ENCODE peak calls at places on chromosomes 1 and 21, in ten cellular contexts. W, D, V, N, L, G, M, B, F and Q are unnamed samples.

GRCh38 chr1:80365634-80366033 is 1359.1 kb upstream of the ADGRL4 start:
- DNase-seq in N (no peak), L (no peak), M (no peak), D (no peak), V (no peak), W (no peak), F (no peak), B (no peak), G (no peak), Q (no peak)

GRCh38 chr1:227944066-227944930 is 3.4 kb downstream of the WNT9A start:
- DNase-seq in M (no peak), L (no peak), G (no peak), D (no peak), W (no peak), B (peak; percentile 59), F (peak; percentile 35), N (peak; percentile 12), V (no peak), Q (no peak)

GRCh38 chr1:162670928-162671663 is 38.8 kb downstream of the DDR2 start:
- DNase-seq in L (peak; percentile 77), N (no peak), D (no peak), W (no peak), F (no peak), M (no peak), B (no peak), G (no peak), V (peak; percentile 92), Q (no peak)

GRCh38 chr1:51321924-51322280 is 8.5 kb downstream of the TTC39A start:
- DNase-seq in G (no peak), M (no peak), B (no peak), D (no peak), W (no peak), F (peak; percentile 49), N (no peak), V (no peak), L (no peak), Q (no peak)

GRCh38 chr1:109901508-109902145 is 9.0 kb upstream of the CSF1 start:
- DNase-seq in V (no peak), F (no peak), M (no peak), B (no peak), N (no peak), D (no peak), G (no peak), W (no peak), L (no peak), Q (no peak)

GRCh38 chr1:203075249-203076030 is 10.4 kb downstream of the MYOG start:
- DNase-seq in V (no peak), G (no peak), M (no peak), F (peak; percentile 64), N (no peak), W (no peak), B (peak; percentile 82), L (no peak), D (no peak), Q (no peak)

GRCh38 chr1:7284839-7285435 is 486.2 kb upstream of the VAMP3 start:
- DNase-seq in B (no peak), F (peak; percentile 57), N (no peak), L (peak; percentile 33), W (no peak), V (no peak), D (no peak), G (peak; percentile 36), M (no peak), Q (no peak)

GRCh38 chr1:19021845-19022244 is 65.4 kb upstream of the IFFO2 start:
- DNase-seq in F (no peak), M (no peak), G (peak; percentile 13), W (no peak), L (no peak), B (no peak), V (no peak), N (no peak), D (no peak), Q (no peak)

GRCh38 chr1:234214129-234214910 is 158.9 kb upstream of the COA6 start:
- DNase-seq in G (peak; percentile 81), L (peak; percentile 60), M (no peak), F (peak; percentile 87), N (no peak), W (peak; percentile 66), B (peak; percentile 85), V (no peak), D (no peak), Q (peak; percentile 41)

GRCh38 chr1:238658766-238659165 is 727.6 kb upstream of the CHRM3 start:
- DNase-seq in G (no peak), V (no peak), F (no peak), M (no peak), D (no peak), W (no peak), B (no peak), N (no peak), L (peak; percentile 90), Q (no peak)

GRCh38 chr1:5909576-5910275 is 82.5 kb downstream of the NPHP4 start:
- DNase-seq in L (no peak), G (peak; percentile 45), V (no peak), W (no peak), D (no peak), B (peak; percentile 58), N (no peak), F (peak; percentile 49), M (no peak), Q (no peak)

GRCh38 chr21:26795866-26796329 is 49.3 kb downstream of the ADAMTS1 start:
- DNase-seq in D (peak; percentile 4), M (peak; percentile 79), B (no peak), L (peak; percentile 89), F (no peak), G (no peak), W (no peak), V (peak; percentile 86), N (no peak), Q (no peak)

GRCh38 chr1:111511362-111511761 is 7.9 kb upstream of the ADORA3 start:
- DNase-seq in F (no peak), W (no peak), L (no peak), G (no peak), N (no peak), M (no peak), V (no peak), D (no peak), B (no peak), Q (no peak)

GRCh38 chr1:205444931-205445652 is 10.8 kb downstream of the BLACAT1 start:
- DNase-seq in D (no peak), W (no peak), L (peak; percentile 25), B (no peak), M (no peak), G (peak; percentile 77), N (no peak), V (no peak), F (peak; percentile 95), Q (no peak)

GRCh38 chr1:207649204-207649753 is 4.3 kb downstream of the CR1L start:
- DNase-seq in M (no peak), D (no peak), L (no peak), F (peak; percentile 63), B (no peak), G (no peak), N (no peak), V (no peak), W (no peak), Q (no peak)

GRCh38 chr1:36099681-36100341 is 11.1 kb downstream of the ADPRS start:
- DNase-seq in G (peak; percentile 96), L (peak; percentile 46), F (peak; percentile 97), D (peak; percentile 69), W (peak; percentile 91), V (peak; percentile 54), M (peak; percentile 84), B (peak; percentile 91), N (peak; percentile 68), Q (peak; percentile 89)

GRCh38 chr1:154186177-154186576 is 5.7 kb downstream of the TPM3 start:
- DNase-seq in W (peak; percentile 65), D (peak; percentile 36), M (no peak), B (no peak), N (peak; percentile 24), F (peak; percentile 87), L (no peak), V (peak; percentile 46), G (peak; percentile 73), Q (peak; percentile 62)

GRCh38 chr1:73623946-73624345 is 574.0 kb downstream of the LRRIQ3 start:
- DNase-seq in F (no peak), B (no peak), G (no peak), N (no peak), L (no peak), W (no peak), V (no peak), D (no peak), M (no peak), Q (no peak)

GRCh38 chr1:170661646-170662411 is 2.1 kb upstream of the PRRX1 start:
- DNase-seq in F (peak; percentile 80), V (peak; percentile 61), G (peak; percentile 63), M (peak; percentile 41), W (no peak), L (peak; percentile 43), N (no peak), B (no peak), D (no peak), Q (no peak)
- TF ChIP-seq CTCF in F (no peak), V (no peak), G (no peak), M (peak; percentile 14), W (no peak), L (peak; percentile 4), N (no peak), B (no peak), D (no peak), Q (no peak)

GRCh38 chr1:17849216-17849615 is 94.1 kb downstream of the ACTL8 start:
- DNase-seq in W (no peak), V (peak; percentile 16), D (no peak), M (no peak), B (no peak), G (no peak), F (no peak), N (no peak), L (no peak), Q (no peak)
- TF ChIP-seq CTCF in W (no peak), V (peak; percentile 58), D (no peak), M (no peak), B (no peak), G (peak; percentile 47), F (peak; percentile 53), N (no peak), L (peak; percentile 8), Q (no peak)

DNA sequence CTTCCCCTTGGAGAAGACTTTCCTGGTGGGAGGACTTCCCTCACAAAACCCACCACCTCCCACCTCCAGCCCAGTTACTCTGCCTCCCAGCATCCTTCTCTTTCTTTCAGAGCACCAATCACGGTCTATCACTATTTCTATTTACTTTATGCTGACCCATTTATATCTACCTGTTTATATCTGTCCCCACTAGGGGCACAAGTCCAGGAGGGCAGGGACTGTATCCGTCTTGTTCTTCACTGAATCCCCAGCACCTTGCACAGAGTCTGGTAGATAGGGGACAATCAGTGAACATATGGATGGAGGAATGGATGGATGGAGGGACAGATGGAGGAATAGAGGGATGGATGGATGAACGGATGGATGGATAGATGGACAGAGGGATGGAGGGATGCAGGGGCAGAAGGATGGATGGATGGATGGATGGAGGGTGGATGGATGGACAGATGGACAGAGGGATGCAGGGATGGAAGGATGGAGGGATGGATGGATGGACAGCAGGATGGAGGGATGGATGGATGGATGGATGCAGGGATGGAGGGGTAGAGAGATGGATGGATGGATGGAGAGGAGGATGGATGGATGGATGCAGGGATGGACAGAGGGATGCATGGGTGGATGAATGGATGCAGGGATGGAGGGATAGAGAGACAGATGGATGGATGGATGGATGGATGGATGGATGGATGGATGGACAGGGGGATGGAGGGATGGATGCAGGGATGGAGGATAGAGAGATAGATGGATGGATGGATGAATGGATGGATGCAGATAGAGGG is 5.5 kb downstream of the C1QB start:
- DNase-seq in F (no peak), N (no peak), L (no peak), M (no peak), D (peak; percentile 32), G (no peak), V (no peak), B (no peak), W (no peak), Q (no peak)
- TF ChIP-seq CTCF in F (peak; percentile 44), N (no peak), L (peak; percentile 9), M (no peak), D (no peak), G (peak; percentile 12), V (no peak), B (no peak), W (peak; percentile 21), Q (no peak)

GRCh38 chr1:53688703-53689102 is 50.3 kb downstream of the GLIS1 start:
- DNase-seq in F (no peak), W (no peak), D (peak; percentile 16), V (no peak), G (no peak), L (no peak), N (no peak), B (no peak), M (no peak), Q (no peak)
- TF ChIP-seq CTCF in F (peak; percentile 33), W (no peak), D (no peak), V (no peak), G (no peak), L (no peak), N (no peak), B (no peak), M (no peak), Q (no peak)